ENCODE peak calls at places on chromosome 12, in nine cellular contexts. One of them, this sample, is unnamed.

GRCh38 chr12:96501139-96501741 is 11.9 kb downstream of the CFAP54 start:
- DNase-seq in A172: peak
- DNase-seq in NCI-H2227 treated with DMSO at 0.1 percent for 48 hours: no peak
- DNase-seq in activated T-helper 1 cell treated with Interleukin-2 at 50 U/mL for 16 hours: peak
- DNase-seq in progenitor cell of endocrine pancreas: no peak
- DNase-seq in WTC11: no peak
- DNase-seq in RWPE1: peak
- DNase-seq in activated CD4-positive, alpha-beta T cell treated with anti-CD3 and anti-CD28 coated beads, Interleukin-2, amount 50 U/mL, for 48 hours: peak
- DNase-seq in substantia nigra: no peak
- DNase-seq in this sample: no peak

GRCh38 chr12:52993558-52993869 is 12.7 kb upstream of the EIF4B start:
- DNase-seq in activated T-helper 1 cell treated with Interleukin-2 at 50 U/mL for 16 hours: no peak
- DNase-seq in NCI-H2227 treated with DMSO at 0.1 percent for 48 hours: no peak
- DNase-seq in substantia nigra: no peak
- DNase-seq in progenitor cell of endocrine pancreas: no peak
- DNase-seq in activated CD4-positive, alpha-beta T cell treated with anti-CD3 and anti-CD28 coated beads, Interleukin-2, amount 50 U/mL, for 48 hours: no peak
- DNase-seq in WTC11: no peak
- DNase-seq in RWPE1: no peak
- DNase-seq in A172: no peak
- DNase-seq in this sample: no peak

GRCh38 chr12:6871052-6871957 is 1.8 kb downstream of the SPSB2 start:
- DNase-seq in WTC11: no peak
- DNase-seq in activated T-helper 1 cell treated with Interleukin-2 at 50 U/mL for 16 hours: no peak
- DNase-seq in A172: no peak
- DNase-seq in activated CD4-positive, alpha-beta T cell treated with anti-CD3 and anti-CD28 coated beads, Interleukin-2, amount 50 U/mL, for 48 hours: peak
- DNase-seq in progenitor cell of endocrine pancreas: no peak
- DNase-seq in substantia nigra: no peak
- DNase-seq in RWPE1: peak
- DNase-seq in NCI-H2227 treated with DMSO at 0.1 percent for 48 hours: no peak
- DNase-seq in this sample: no peak

GRCh38 chr12:131806654-131807053 is 21.5 kb upstream of the MMP17 start:
- DNase-seq in RWPE1: no peak
- DNase-seq in A172: no peak
- DNase-seq in substantia nigra: no peak
- DNase-seq in WTC11: no peak
- DNase-seq in progenitor cell of endocrine pancreas: no peak
- DNase-seq in NCI-H2227 treated with DMSO at 0.1 percent for 48 hours: no peak
- DNase-seq in activated T-helper 1 cell treated with Interleukin-2 at 50 U/mL for 16 hours: no peak
- DNase-seq in activated CD4-positive, alpha-beta T cell treated with anti-CD3 and anti-CD28 coated beads, Interleukin-2, amount 50 U/mL, for 48 hours: no peak
- DNase-seq in this sample: no peak

GRCh38 chr12:50589650-50590435 is 85.1 kb downstream of the DIP2B start:
- DNase-seq in A172: peak
- DNase-seq in substantia nigra: no peak
- DNase-seq in progenitor cell of endocrine pancreas: no peak
- DNase-seq in activated T-helper 1 cell treated with Interleukin-2 at 50 U/mL for 16 hours: no peak
- DNase-seq in WTC11: no peak
- DNase-seq in activated CD4-positive, alpha-beta T cell treated with anti-CD3 and anti-CD28 coated beads, Interleukin-2, amount 50 U/mL, for 48 hours: peak
- DNase-seq in NCI-H2227 treated with DMSO at 0.1 percent for 48 hours: no peak
- DNase-seq in RWPE1: no peak
- DNase-seq in this sample: no peak

GRCh38 chr12:920676-921075 is 28.8 kb downstream of the RAD52 start:
- DNase-seq in progenitor cell of endocrine pancreas: no peak
- DNase-seq in A172: no peak
- DNase-seq in activated CD4-positive, alpha-beta T cell treated with anti-CD3 and anti-CD28 coated beads, Interleukin-2, amount 50 U/mL, for 48 hours: no peak
- DNase-seq in activated T-helper 1 cell treated with Interleukin-2 at 50 U/mL for 16 hours: no peak
- DNase-seq in WTC11: no peak
- DNase-seq in substantia nigra: no peak
- DNase-seq in NCI-H2227 treated with DMSO at 0.1 percent for 48 hours: no peak
- DNase-seq in RWPE1: no peak
- DNase-seq in this sample: no peak

GRCh38 chr12:40622246-40622838 is 69.9 kb upstream of the CNTN1 start:
- DNase-seq in NCI-H2227 treated with DMSO at 0.1 percent for 48 hours: no peak
- DNase-seq in substantia nigra: no peak
- DNase-seq in activated CD4-positive, alpha-beta T cell treated with anti-CD3 and anti-CD28 coated beads, Interleukin-2, amount 50 U/mL, for 48 hours: peak
- DNase-seq in A172: peak
- DNase-seq in activated T-helper 1 cell treated with Interleukin-2 at 50 U/mL for 16 hours: no peak
- DNase-seq in RWPE1: peak
- DNase-seq in progenitor cell of endocrine pancreas: peak
- DNase-seq in WTC11: peak
- DNase-seq in this sample: no peak

GRCh38 chr12:124651508-124652273 is 84.3 kb upstream of the NCOR2 start:
- DNase-seq in RWPE1: no peak
- DNase-seq in activated T-helper 1 cell treated with Interleukin-2 at 50 U/mL for 16 hours: no peak
- DNase-seq in substantia nigra: no peak
- DNase-seq in progenitor cell of endocrine pancreas: no peak
- DNase-seq in NCI-H2227 treated with DMSO at 0.1 percent for 48 hours: no peak
- DNase-seq in activated CD4-positive, alpha-beta T cell treated with anti-CD3 and anti-CD28 coated beads, Interleukin-2, amount 50 U/mL, for 48 hours: no peak
- DNase-seq in WTC11: no peak
- DNase-seq in A172: peak
- DNase-seq in this sample: no peak

GRCh38 chr12:52686756-52687487 is 6.7 kb upstream of the KRT1 start:
- DNase-seq in NCI-H2227 treated with DMSO at 0.1 percent for 48 hours: no peak
- DNase-seq in RWPE1: no peak
- DNase-seq in progenitor cell of endocrine pancreas: no peak
- DNase-seq in substantia nigra: no peak
- DNase-seq in activated CD4-positive, alpha-beta T cell treated with anti-CD3 and anti-CD28 coated beads, Interleukin-2, amount 50 U/mL, for 48 hours: no peak
- DNase-seq in WTC11: no peak
- DNase-seq in activated T-helper 1 cell treated with Interleukin-2 at 50 U/mL for 16 hours: no peak
- DNase-seq in A172: no peak
- DNase-seq in this sample: no peak

GRCh38 chr12:106046947-106047346 is 91.8 kb downstream of the NUAK1 start:
- DNase-seq in WTC11: no peak
- DNase-seq in NCI-H2227 treated with DMSO at 0.1 percent for 48 hours: no peak
- DNase-seq in RWPE1: no peak
- DNase-seq in progenitor cell of endocrine pancreas: no peak
- DNase-seq in substantia nigra: no peak
- DNase-seq in activated T-helper 1 cell treated with Interleukin-2 at 50 U/mL for 16 hours: no peak
- DNase-seq in activated CD4-positive, alpha-beta T cell treated with anti-CD3 and anti-CD28 coated beads, Interleukin-2, amount 50 U/mL, for 48 hours: no peak
- DNase-seq in A172: no peak
- DNase-seq in this sample: no peak

GRCh38 chr12:56998981-56999380 is 7.4 kb downstream of the ZBTB39 start:
- DNase-seq in activated T-helper 1 cell treated with Interleukin-2 at 50 U/mL for 16 hours: no peak
- DNase-seq in activated CD4-positive, alpha-beta T cell treated with anti-CD3 and anti-CD28 coated beads, Interleukin-2, amount 50 U/mL, for 48 hours: peak
- DNase-seq in substantia nigra: no peak
- DNase-seq in progenitor cell of endocrine pancreas: no peak
- DNase-seq in A172: no peak
- DNase-seq in NCI-H2227 treated with DMSO at 0.1 percent for 48 hours: no peak
- DNase-seq in WTC11: no peak
- DNase-seq in RWPE1: no peak
- DNase-seq in this sample: no peak

GRCh38 chr12:108235231-108235959 is 103.7 kb downstream of the CMKLR1 start:
- DNase-seq in A172: no peak
- DNase-seq in RWPE1: no peak
- DNase-seq in activated T-helper 1 cell treated with Interleukin-2 at 50 U/mL for 16 hours: no peak
- DNase-seq in NCI-H2227 treated with DMSO at 0.1 percent for 48 hours: no peak
- DNase-seq in progenitor cell of endocrine pancreas: no peak
- DNase-seq in WTC11: peak
- DNase-seq in substantia nigra: no peak
- DNase-seq in activated CD4-positive, alpha-beta T cell treated with anti-CD3 and anti-CD28 coated beads, Interleukin-2, amount 50 U/mL, for 48 hours: no peak
- DNase-seq in this sample: no peak

GRCh38 chr12:92747151-92747550 is 44.4 kb downstream of the PLEKHG7 start:
- DNase-seq in substantia nigra: no peak
- DNase-seq in A172: no peak
- DNase-seq in activated T-helper 1 cell treated with Interleukin-2 at 50 U/mL for 16 hours: no peak
- DNase-seq in activated CD4-positive, alpha-beta T cell treated with anti-CD3 and anti-CD28 coated beads, Interleukin-2, amount 50 U/mL, for 48 hours: no peak
- DNase-seq in RWPE1: no peak
- DNase-seq in NCI-H2227 treated with DMSO at 0.1 percent for 48 hours: no peak
- DNase-seq in progenitor cell of endocrine pancreas: no peak
- DNase-seq in WTC11: no peak
- DNase-seq in this sample: no peak

GRCh38 chr12:16076553-16076952 is 165.4 kb downstream of the DERA start:
- DNase-seq in activated CD4-positive, alpha-beta T cell treated with anti-CD3 and anti-CD28 coated beads, Interleukin-2, amount 50 U/mL, for 48 hours: no peak
- DNase-seq in WTC11: no peak
- DNase-seq in activated T-helper 1 cell treated with Interleukin-2 at 50 U/mL for 16 hours: no peak
- DNase-seq in progenitor cell of endocrine pancreas: no peak
- DNase-seq in substantia nigra: no peak
- DNase-seq in NCI-H2227 treated with DMSO at 0.1 percent for 48 hours: peak
- DNase-seq in A172: peak
- DNase-seq in RWPE1: peak
- DNase-seq in this sample: no peak

GRCh38 chr12:20421338-20421890 is 53.1 kb downstream of the PDE3A start:
- DNase-seq in RWPE1: no peak
- DNase-seq in A172: no peak
- DNase-seq in activated CD4-positive, alpha-beta T cell treated with anti-CD3 and anti-CD28 coated beads, Interleukin-2, amount 50 U/mL, for 48 hours: no peak
- DNase-seq in activated T-helper 1 cell treated with Interleukin-2 at 50 U/mL for 16 hours: no peak
- DNase-seq in substantia nigra: no peak
- DNase-seq in progenitor cell of endocrine pancreas: no peak
- DNase-seq in WTC11: no peak
- DNase-seq in NCI-H2227 treated with DMSO at 0.1 percent for 48 hours: no peak
- DNase-seq in this sample: no peak

GRCh38 chr12:66188584-66189475 is at the start of gene IRAK3:
- DNase-seq in NCI-H2227 treated with DMSO at 0.1 percent for 48 hours: no peak
- DNase-seq in substantia nigra: no peak
- DNase-seq in A172: no peak
- DNase-seq in RWPE1: peak
- DNase-seq in activated T-helper 1 cell treated with Interleukin-2 at 50 U/mL for 16 hours: no peak
- DNase-seq in WTC11: peak
- DNase-seq in activated CD4-positive, alpha-beta T cell treated with anti-CD3 and anti-CD28 coated beads, Interleukin-2, amount 50 U/mL, for 48 hours: peak
- DNase-seq in progenitor cell of endocrine pancreas: peak
- DNase-seq in this sample: no peak

GRCh38 chr12:116346751-116347150 is 69.3 kb upstream of the MED13L start:
- DNase-seq in activated T-helper 1 cell treated with Interleukin-2 at 50 U/mL for 16 hours: no peak
- DNase-seq in activated CD4-positive, alpha-beta T cell treated with anti-CD3 and anti-CD28 coated beads, Interleukin-2, amount 50 U/mL, for 48 hours: no peak
- DNase-seq in substantia nigra: no peak
- DNase-seq in WTC11: no peak
- DNase-seq in progenitor cell of endocrine pancreas: no peak
- DNase-seq in RWPE1: peak
- DNase-seq in NCI-H2227 treated with DMSO at 0.1 percent for 48 hours: no peak
- DNase-seq in A172: peak
- DNase-seq in this sample: no peak

GRCh38 chr12:66901136-66901932 is 222.5 kb upstream of the GRIP1 start:
- DNase-seq in WTC11: no peak
- DNase-seq in NCI-H2227 treated with DMSO at 0.1 percent for 48 hours: no peak
- DNase-seq in A172: no peak
- DNase-seq in activated T-helper 1 cell treated with Interleukin-2 at 50 U/mL for 16 hours: no peak
- DNase-seq in RWPE1: no peak
- DNase-seq in activated CD4-positive, alpha-beta T cell treated with anti-CD3 and anti-CD28 coated beads, Interleukin-2, amount 50 U/mL, for 48 hours: no peak
- DNase-seq in substantia nigra: no peak
- DNase-seq in progenitor cell of endocrine pancreas: no peak
- DNase-seq in this sample: no peak

This sample was measured in type B pancreatic cell.